ENCODE peak calls at places on chromosome X, in seven cellular contexts. T is testis, A is stomach, G is adrenal gland, U is sigmoid colon, F is transverse colon, B is IMR-90. I is an unnamed sample.
A peak's percentile ranks its signal among the peaks of the same experiment; 100 is the strongest.

GRCh38 chrX:262391-262909 is 18.7 kb upstream of the PLCXD1 start:
- DNase-seq in G (no peak), A (peak; percentile 29), U (peak; percentile 44), B (no peak), F (no peak), T (no peak), I (peak; percentile 61)

GRCh38 chrX:50381729-50382415 is 88.8 kb downstream of the DGKK start:
- DNase-seq in F (no peak), T (no peak), G (no peak), A (no peak), B (no peak), U (no peak), I (no peak)

GRCh38 chrX:80879143-80879542 is 69.5 kb upstream of the BRWD3 start:
- DNase-seq in F (no peak), A (peak; percentile 55), U (no peak), T (peak; percentile 44), G (no peak), B (no peak), I (peak; percentile 54)

GRCh38 chrX:103631145-103631544 is 2.4 kb downstream of the TCEAL1 start:
- DNase-seq in U (no peak), F (no peak), T (no peak), G (no peak), A (no peak), B (no peak), I (no peak)

GRCh38 chrX:83508006-83508405 is at the start of gene POU3F4:
- DNase-seq in G (no peak), B (no peak), F (no peak), U (peak; percentile 76), T (peak; percentile 30), A (no peak), I (no peak)

GRCh38 chrX:122572461-122572860 is 611.6 kb upstream of the GRIA3 start:
- DNase-seq in U (no peak), F (no peak), B (peak; percentile 4), T (no peak), G (no peak), A (no peak), I (no peak)

GRCh38 chrX:23246001-23246400 is 88.6 kb upstream of the PTCHD1 start:
- DNase-seq in U (no peak), G (no peak), T (no peak), B (no peak), F (no peak), A (no peak), I (no peak)

GRCh38 chrX:10083809-10084208 is 73.0 kb upstream of the CLCN4 start:
- DNase-seq in F (no peak), G (no peak), T (no peak), A (no peak), B (no peak), U (no peak), I (no peak)

GRCh38 chrX:72029473-72030411 is 102.0 kb downstream of the RTL5 start:
- DNase-seq in G (peak; percentile 17), T (no peak), B (peak; percentile 90), F (no peak), A (no peak), U (peak; percentile 67), I (peak; percentile 78)

GRCh38 chrX:19848110-19848509 is 39.3 kb downstream of the SH3KBP1 start:
- DNase-seq in T (no peak), A (no peak), F (no peak), G (no peak), B (no peak), U (no peak), I (no peak)

GRCh38 chrX:11064851-11065600 is 46.1 kb upstream of the HCCS start:
- DNase-seq in T (no peak), G (no peak), F (no peak), B (peak; percentile 78), U (no peak), A (no peak), I (no peak)

GRCh38 chrX:96837808-96838207 is 45.9 kb upstream of the RPA4 start:
- DNase-seq in T (no peak), F (no peak), B (peak; percentile 8), A (no peak), U (no peak), G (no peak), I (no peak)

GRCh38 chrX:71493111-71493613 is 39.7 kb upstream of the OGT start:
- DNase-seq in T (peak; percentile 82), A (peak; percentile 34), B (no peak), U (peak; percentile 75), F (peak; percentile 9), G (no peak), I (peak; percentile 45)

GRCh38 chrX:15985937-15986336 is 131.3 kb upstream of the AP1S2 start:
- DNase-seq in F (no peak), G (no peak), A (no peak), T (no peak), B (no peak), U (no peak), I (no peak)

GRCh38 chrX:327660-328126 is 9.1 kb upstream of the GTPBP6 start:
- DNase-seq in B (no peak), T (no peak), G (no peak), U (peak; percentile 61), A (no peak), F (no peak), I (peak; percentile 18)

GRCh38 chrX:50736651-50737050 is 77.3 kb downstream of the SHROOM4 start:
- DNase-seq in U (no peak), B (no peak), T (no peak), F (no peak), A (no peak), G (no peak), I (no peak)

GRCh38 chrX:9644335-9644734 is 121.3 kb downstream of the GPR143 start:
- DNase-seq in T (no peak), A (no peak), G (no peak), B (no peak), F (no peak), U (peak; percentile 73), I (no peak)

GRCh38 chrX:50168305-50168704 is 32.5 kb downstream of the AKAP4 start:
- DNase-seq in U (no peak), B (peak; percentile 4), T (no peak), A (no peak), F (no peak), G (no peak), I (no peak)

GRCh38 chrX:40142417-40142816 is 44.7 kb upstream of the BCOR start:
- DNase-seq in F (no peak), T (no peak), G (no peak), U (no peak), A (no peak), B (no peak), I (no peak)
- H3K9me3 ChIP-seq in F (no peaks in the 10 kb centered on the region), T (no peaks in the 10 kb centered on the region), G (no peaks in the 10 kb centered on the region), U (no peaks in the 10 kb centered on the region), A (no peaks in the 10 kb centered on the region), B (no peaks in the 10 kb centered on the region), I (no peaks in the 10 kb centered on the region)

GRCh38 chrX:115573172-115573571 is 12.2 kb downstream of the PLS3 start:
- DNase-seq in G (no peak), U (no peak), T (no peak), F (no peak), A (no peak), B (no peak), I (no peak)
- TF ChIP-seq CTCF in G (no peak), U (no peak), T (no peak), F (no peak), A (no peak), B (no peak), I (no peak)

GRCh38 chrX:154370300-154370881 is 4.0 kb downstream of the FLNA start:
- DNase-seq in B (no peak), T (no peak), A (no peak), U (no peak), G (no peak), F (no peak), I (no peak)

GRCh38 chrX:154369453-154370299 is 4.8 kb downstream of the FLNA start:
- DNase-seq in A (no peak), G (peak; percentile 76), F (peak; percentile 64), B (peak; percentile 95), T (peak; percentile 78), U (peak; percentile 96), I (no peak)

GRCh38 chrX:154366666-154367055 is 7.8 kb downstream of the FLNA start:
- DNase-seq in G (no peak), T (no peak), F (no peak), B (no peak), U (no peak), A (no peak), I (no peak)

GRCh38 chrX:154367474-154368308 is 6.7 kb downstream of the FLNA start:
- DNase-seq in T (no peak), G (no peak), F (no peak), B (no peak), A (no peak), U (no peak), I (no peak)

DNA sequence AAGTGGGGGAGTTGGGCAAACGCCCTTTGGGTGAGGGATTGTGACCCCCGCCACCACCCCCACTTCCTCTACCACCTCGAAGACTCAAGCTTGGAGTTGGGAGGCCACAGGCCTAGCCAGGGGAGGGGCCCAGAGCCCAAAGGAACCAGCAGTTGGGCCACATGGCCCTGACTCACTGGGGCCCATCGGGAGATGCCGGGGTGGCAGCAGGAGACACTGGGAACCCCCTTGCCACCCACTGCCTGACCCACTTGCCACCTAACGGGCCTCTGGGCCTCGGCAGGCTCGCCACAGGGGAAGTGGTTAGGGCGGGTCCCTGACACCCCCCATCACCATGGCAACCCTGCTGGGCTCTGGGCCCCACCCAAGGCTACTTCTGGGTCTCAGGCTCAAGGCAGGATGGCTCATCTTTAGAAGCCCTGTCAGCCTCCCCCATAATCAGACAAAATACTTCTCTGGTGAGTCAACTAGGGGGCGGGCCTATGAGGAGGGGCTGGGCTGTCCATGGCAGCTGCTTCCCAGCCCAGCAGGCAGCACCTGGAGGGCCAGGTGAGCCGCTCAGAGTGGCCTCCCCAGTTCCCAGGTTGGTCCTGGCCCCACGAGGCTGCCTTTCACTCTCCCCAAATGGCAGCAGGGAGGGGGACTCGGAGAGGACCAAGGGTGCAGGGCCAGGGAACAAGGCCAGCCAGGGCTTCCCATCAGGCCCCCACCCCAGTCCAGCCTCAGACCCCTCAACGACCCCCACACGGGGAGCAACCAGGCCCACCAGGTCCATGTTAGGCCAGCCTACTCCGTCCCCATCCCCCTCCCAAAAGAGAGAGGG is 5.6 kb downstream of the FLNA start:
- DNase-seq in G (peak; percentile 79), U (peak; percentile 92), F (peak; percentile 75), B (peak; percentile 90), A (peak; percentile 61), T (peak; percentile 70), I (no peak)
- TF ChIP-seq POLR2A in G (peak; percentile 48), U (no peak), F (no peak), B (peak; percentile 73), A (no peak), T (no peak), I (no peak)

DNA sequence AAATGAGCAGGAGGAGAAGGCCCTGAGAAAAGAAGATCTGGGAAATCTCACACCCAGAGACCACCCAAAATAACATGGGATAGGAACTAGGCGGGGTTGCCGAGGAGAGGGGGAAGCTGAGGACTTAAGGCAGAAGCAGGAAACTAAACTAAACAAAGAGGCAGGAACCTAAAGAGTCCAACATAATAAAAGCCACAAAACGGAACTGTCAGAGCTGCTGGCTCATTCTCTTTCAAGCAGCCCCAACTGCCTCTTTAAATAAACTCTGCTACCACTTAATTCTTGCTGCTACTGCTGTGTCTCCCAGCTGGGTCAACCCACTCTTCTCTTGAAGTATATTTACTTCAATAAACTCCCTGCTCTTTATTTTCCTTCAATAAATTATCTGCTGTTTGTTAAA is 44.5 kb downstream of the MAGEB16 start:
- DNase-seq in U (no peak), T (no peak), A (no peak), F (no peak), B (no peak), G (no peak), I (no peak)
- H3K9me3 ChIP-seq in U (no peaks in the 10 kb centered on the region), T (no peaks in the 10 kb centered on the region), A (no peaks in the 10 kb centered on the region), F (no peaks in the 10 kb centered on the region), B (no peaks in the 10 kb centered on the region), G (no peaks in the 10 kb centered on the region), I (no peaks in the 10 kb centered on the region)

I was measured in right lobe of liver.